ENCODE peak calls at places on chromosomes 1 and 21, in seven cellular contexts. U, J, H, X, C, A and Y are unnamed samples.

GRCh38 chr1:161486806-161487482 is 18.3 kb upstream of the FCGR2A start:
- DNase-seq in U (peak), J (peak), H (no peak), X (no peak), C (no peak), A (no peak), Y (no peak)

GRCh38 chr21:15617968-15618367 is 111.8 kb upstream of the USP25 start:
- DNase-seq in U (no peak), J (no peak), H (no peak), X (no peak), C (no peak), A (no peak), Y (no peak)

GRCh38 chr1:215652371-215652770 is 85.3 kb downstream of the KCTD3 start:
- DNase-seq in U (no peak), J (no peak), H (no peak), X (no peak), C (no peak), A (no peak), Y (no peak)

GRCh38 chr1:236560213-236560771 is 36.5 kb downstream of the LGALS8 start:
- DNase-seq in U (no peak), J (no peak), H (no peak), X (no peak), C (no peak), A (no peak), Y (no peak)

GRCh38 chr1:2315711-2316450 is 75.5 kb downstream of the MORN1 start:
- DNase-seq in U (no peak), J (no peak), H (no peak), X (no peak), C (no peak), A (no peak), Y (no peak)

GRCh38 chr1:200724064-200724463 is 14.6 kb upstream of the CAMSAP2 start:
- DNase-seq in U (no peak), J (peak), H (no peak), X (no peak), C (no peak), A (no peak), Y (no peak)

GRCh38 chr1:54125671-54126070 is 27.1 kb downstream of the CDCP2 start:
- DNase-seq in U (no peak), J (peak), H (no peak), X (no peak), C (no peak), A (no peak), Y (no peak)

GRCh38 chr1:112894010-112894292 is 62.0 kb downstream of the SLC16A1 start:
- DNase-seq in U (no peak), J (no peak), H (no peak), X (no peak), C (no peak), A (no peak), Y (no peak)

GRCh38 chr1:38541223-38541622 is 318.3 kb downstream of the RRAGC start:
- DNase-seq in U (no peak), J (no peak), H (no peak), X (no peak), C (no peak), A (no peak), Y (no peak)

GRCh38 chr1:63920154-63921117 is 146.6 kb downstream of the ROR1 start:
- DNase-seq in U (no peak), J (peak), H (no peak), X (no peak), C (no peak), A (peak), Y (no peak)

GRCh38 chr1:229410692-229411433 is 23.0 kb downstream of the ACTA1 start:
- DNase-seq in U (no peak), J (peak), H (no peak), X (no peak), C (no peak), A (peak), Y (no peak)

GRCh38 chr1:155127105-155127671 is 488 bp upstream of the EFNA1 start:
- DNase-seq in U (peak), J (peak), H (peak), X (peak), C (no peak), A (peak), Y (no peak)

GRCh38 chr1:37752583-37753471 is 12.1 kb downstream of the EPHA10 start:
- DNase-seq in U (peak), J (peak), H (peak), X (no peak), C (peak), A (no peak), Y (no peak)

GRCh38 chr1:108780937-108781574 is 34.6 kb downstream of the STXBP3 start:
- DNase-seq in U (no peak), J (no peak), H (no peak), X (no peak), C (no peak), A (no peak), Y (no peak)

GRCh38 chr1:54144366-54144765 is 8.4 kb downstream of the CDCP2 start:
- DNase-seq in U (no peak), J (no peak), H (no peak), X (no peak), C (no peak), A (no peak), Y (no peak)

GRCh38 chr21:33881689-33882440 is 33.7 kb downstream of the ATP5PO start:
- DNase-seq in U (no peak), J (no peak), H (no peak), X (no peak), C (no peak), A (no peak), Y (no peak)

GRCh38 chr1:38064232-38064903 is 17.8 kb upstream of the POU3F1 start:
- DNase-seq in U (peak), J (no peak), H (no peak), X (no peak), C (no peak), A (no peak), Y (no peak)

GRCh38 chr1:70779571-70779970 is 268.0 kb downstream of the PTGER3 start:
- DNase-seq in U (no peak), J (no peak), H (no peak), X (no peak), C (no peak), A (no peak), Y (no peak)

DNA sequence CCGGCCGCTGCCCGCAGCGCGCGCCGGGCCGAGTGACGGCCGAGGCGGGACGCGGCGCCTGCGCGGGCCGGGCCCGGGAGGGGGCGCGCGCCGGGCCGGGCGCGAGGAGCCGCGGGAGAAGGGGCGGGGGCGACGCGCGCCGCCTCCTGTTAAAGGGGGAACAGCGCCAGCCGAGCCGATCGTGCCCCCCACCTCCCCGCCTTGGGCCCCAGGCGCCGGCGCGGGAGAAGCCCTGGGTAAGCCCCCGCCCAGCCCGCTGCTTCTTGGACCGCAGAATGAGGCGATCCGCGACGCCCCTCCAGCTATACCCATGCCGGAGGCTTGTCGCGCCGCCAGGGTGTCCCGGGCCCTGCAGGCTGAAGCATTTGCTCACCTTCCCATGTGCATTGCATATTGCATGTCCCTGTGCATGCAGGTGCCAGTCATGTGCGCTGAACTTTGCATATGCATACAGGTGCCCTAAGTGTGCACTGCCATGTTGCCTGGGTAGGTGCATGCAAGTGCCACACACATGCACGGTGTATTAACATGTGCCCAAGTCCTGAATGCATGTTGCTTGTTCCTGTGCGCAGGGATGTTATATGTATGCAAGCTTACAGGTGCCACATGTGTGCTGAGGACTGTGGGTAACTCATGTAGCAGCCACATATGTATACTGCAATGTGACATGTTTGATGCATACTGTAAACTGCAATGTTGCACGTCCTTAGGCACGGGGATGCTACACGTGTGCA is at the start of gene ADGRB2:
- DNase-seq in U (peak), J (peak), H (no peak), X (no peak), C (peak), A (no peak), Y (no peak)
- TF ChIP-seq CTCF in U (peak), J (no peak), H (no peak), X (no peak), C (no peak), A (no peak), Y (no peak)

GRCh38 chr21:29184047-29184446 is 53.6 kb downstream of the MAP3K7CL start:
- DNase-seq in U (no peak), J (no peak), H (no peak), X (no peak), C (no peak), A (no peak), Y (no peak)
- TF ChIP-seq CTCF in U (no peak), J (no peak), H (no peak), X (no peak), C (no peak), A (no peak), Y (no peak)

GRCh38 chr1:55334140-55334539 is 119.0 kb upstream of the USP24 start:
- DNase-seq in U (no peak), J (no peak), H (no peak), X (no peak), C (no peak), A (no peak), Y (no peak)

GRCh38 chr1:55337801-55338447 is 122.8 kb upstream of the USP24 start:
- DNase-seq in U (no peak), J (peak), H (peak), X (no peak), C (no peak), A (no peak), Y (no peak)

GRCh38 chr1:55339681-55340080 is 124.5 kb upstream of the USP24 start:
- DNase-seq in U (no peak), J (no peak), H (no peak), X (no peak), C (no peak), A (no peak), Y (no peak)

GRCh38 chr1:55334797-55335196 is 119.6 kb upstream of the USP24 start:
- DNase-seq in U (no peak), J (no peak), H (no peak), X (no peak), C (no peak), A (no peak), Y (no peak)

GRCh38 chr1:55338448-55338820 is 123.3 kb upstream of the USP24 start:
- DNase-seq in U (no peak), J (no peak), H (no peak), X (no peak), C (no peak), A (no peak), Y (no peak)
- TF ChIP-seq CTCF in U (no peak), J (no peak), H (no peak), X (no peak), C (no peak), A (no peak), Y (no peak)

DNA sequence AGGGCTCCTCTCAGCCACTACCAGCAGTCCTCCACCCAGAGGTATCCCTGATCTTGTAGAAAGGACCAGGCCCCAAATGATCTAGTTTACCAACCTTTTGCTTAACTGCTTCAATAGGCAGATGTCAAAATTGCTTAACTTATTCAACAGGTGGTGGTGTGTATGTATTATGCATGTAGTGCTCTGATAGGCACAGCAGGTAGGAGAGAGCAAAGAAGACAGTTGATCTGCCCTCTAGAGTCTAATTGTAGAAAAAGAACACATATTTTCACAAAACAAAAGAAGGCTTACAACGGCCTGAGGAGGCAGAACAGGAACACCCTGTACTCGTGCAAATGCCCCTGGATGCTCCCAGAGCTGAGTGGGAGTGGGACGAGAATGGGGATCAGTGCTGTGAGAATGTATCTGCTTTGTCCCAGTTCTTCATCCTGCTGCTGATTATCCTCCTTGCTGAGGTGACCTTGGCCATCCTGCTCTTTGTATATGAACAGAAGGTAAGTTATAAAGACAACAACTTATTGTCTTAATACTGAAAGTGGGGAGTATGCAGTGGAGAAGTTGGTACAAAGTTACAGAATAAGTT is 21.1 kb downstream of the CD53 start:
- DNase-seq in U (no peak), J (no peak), H (no peak), X (no peak), C (no peak), A (no peak), Y (no peak)
- TF ChIP-seq CTCF in U (no peak), J (no peak), H (no peak), X (no peak), C (no peak), A (no peak), Y (peak)

DNA sequence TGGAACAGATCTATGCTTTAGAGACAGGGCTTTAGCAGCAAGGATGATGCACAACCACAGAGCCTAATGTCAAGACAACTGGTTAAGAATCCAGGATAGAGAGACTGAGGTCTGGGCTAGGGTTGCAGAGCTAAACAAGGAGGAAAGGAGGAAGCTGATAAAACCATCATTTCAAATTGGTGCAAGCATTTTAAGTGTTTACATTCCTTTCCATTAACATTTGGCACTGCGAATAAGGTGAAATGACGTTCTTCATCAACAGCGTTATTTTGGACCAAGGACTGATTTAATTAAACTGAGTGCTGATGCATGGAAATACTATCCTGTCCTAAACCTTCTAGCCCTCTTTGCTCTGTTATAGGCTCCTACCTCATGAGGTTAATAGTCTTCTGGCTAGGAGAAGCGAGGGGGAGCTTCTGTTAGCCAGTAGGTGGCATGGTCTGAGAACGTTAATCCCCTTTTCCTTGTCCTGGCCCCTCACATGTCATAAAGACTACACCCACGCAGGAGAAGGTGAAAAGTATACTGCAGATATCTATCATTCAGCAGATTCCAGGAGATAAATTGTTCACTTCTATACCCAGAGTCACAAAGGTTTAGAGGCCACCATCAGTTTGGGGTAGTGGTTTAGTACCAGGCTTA is 7.6 kb upstream of the C1orf21 start:
- DNase-seq in U (no peak), J (peak), H (no peak), X (no peak), C (no peak), A (no peak), Y (no peak)
- TF ChIP-seq CTCF in U (no peak), J (peak), H (peak), X (no peak), C (no peak), A (no peak), Y (no peak)

GRCh38 chr1:116232989-116233514 is 121.9 kb downstream of the MAB21L3 start:
- DNase-seq in U (no peak), J (peak), H (no peak), X (no peak), C (no peak), A (no peak), Y (no peak)
- TF ChIP-seq CTCF in U (no peak), J (no peak), H (peak), X (no peak), C (no peak), A (no peak), Y (no peak)

DNA sequence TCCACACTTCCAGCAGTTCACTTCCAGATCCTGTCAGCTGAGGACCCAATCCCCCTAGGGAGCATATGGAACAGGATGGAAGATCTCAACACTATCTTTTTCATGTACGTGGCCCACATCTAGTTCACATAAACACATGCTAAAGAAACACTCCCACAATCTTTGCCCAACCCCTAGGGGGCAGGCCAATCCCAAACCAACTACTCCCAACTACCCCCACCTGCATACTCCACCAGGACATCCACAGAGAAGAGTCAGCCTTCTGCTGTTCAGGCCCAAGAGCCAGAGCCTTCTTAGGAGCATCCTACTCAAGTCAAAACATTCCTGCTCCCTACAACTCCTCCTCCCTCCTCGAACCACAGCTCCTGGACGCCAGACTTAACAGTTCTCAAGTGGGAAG is 5.6 kb upstream of the SLC5A9 start:
- DNase-seq in U (no peak), J (no peak), H (no peak), X (no peak), C (no peak), A (no peak), Y (no peak)
- TF ChIP-seq CTCF in U (no peak), J (no peak), H (peak), X (no peak), C (no peak), A (no peak), Y (no peak)

GRCh38 chr1:86823821-86824500 is 90.0 kb downstream of the SELENOF start:
- DNase-seq in U (no peak), J (no peak), H (no peak), X (no peak), C (no peak), A (no peak), Y (no peak)

GRCh38 chr1:86821956-86822355 is 92.0 kb downstream of the SELENOF start:
- DNase-seq in U (no peak), J (no peak), H (no peak), X (no peak), C (no peak), A (no peak), Y (no peak)

GRCh38 chr1:86828024-86828423 is 85.9 kb downstream of the SELENOF start:
- DNase-seq in U (no peak), J (no peak), H (no peak), X (no peak), C (no peak), A (no peak), Y (no peak)

GRCh38 chr1:86822463-86822862 is 91.5 kb downstream of the SELENOF start:
- DNase-seq in U (no peak), J (no peak), H (no peak), X (no peak), C (no peak), A (no peak), Y (no peak)

GRCh38 chr1:86825294-86825693 is 88.6 kb downstream of the SELENOF start:
- DNase-seq in U (no peak), J (peak), H (no peak), X (no peak), C (no peak), A (no peak), Y (no peak)
- TF ChIP-seq CTCF in U (no peak), J (no peak), H (no peak), X (no peak), C (no peak), A (no peak), Y (no peak)

GRCh38 chr1:178792394-178792793 is 67.3 kb downstream of the RALGPS2 start:
- DNase-seq in U (no peak), J (peak), H (no peak), X (no peak), C (no peak), A (no peak), Y (no peak)
- TF ChIP-seq CTCF in U (no peak), J (no peak), H (no peak), X (no peak), C (no peak), A (no peak), Y (no peak)